ENCODE peak calls at places on chromosome 4, in nine cellular contexts. One of them, this sample, is unnamed.

GRCh38 chr4:37008199-37008598 is 236.3 kb upstream of the NWD2 start:
- DNase-seq in stomach: peak; percentile 71
- DNase-seq in HCT116: no peak
- DNase-seq in K562: no peak
- DNase-seq in prostate gland: peak; percentile 54
- DNase-seq in suprapubic skin: no peak
- DNase-seq in upper lobe of left lung: no peak
- DNase-seq in H1: no peak
- DNase-seq in SK-N-SH: no peak
- DNase-seq in this sample: no peak

GRCh38 chr4:3613980-3614730 is 81.9 kb upstream of the LRPAP1 start:
- DNase-seq in K562: no peak
- DNase-seq in upper lobe of left lung: no peak
- DNase-seq in prostate gland: no peak
- DNase-seq in H1: no peak
- DNase-seq in HCT116: no peak
- DNase-seq in suprapubic skin: peak; percentile 32
- DNase-seq in SK-N-SH: peak; percentile 86
- DNase-seq in stomach: no peak
- DNase-seq in this sample: peak; percentile 31

GRCh38 chr4:98851806-98852205 is 77.1 kb downstream of the EIF4E start:
- DNase-seq in H1: no peak
- DNase-seq in prostate gland: no peak
- DNase-seq in upper lobe of left lung: no peak
- DNase-seq in K562: no peak
- DNase-seq in SK-N-SH: no peak
- DNase-seq in stomach: no peak
- DNase-seq in HCT116: no peak
- DNase-seq in suprapubic skin: no peak
- DNase-seq in this sample: no peak

GRCh38 chr4:188196134-188196735 is 57.0 kb downstream of the TRIML1 start:
- DNase-seq in H1: no peak
- DNase-seq in prostate gland: no peak
- DNase-seq in K562: no peak
- DNase-seq in upper lobe of left lung: no peak
- DNase-seq in suprapubic skin: no peak
- DNase-seq in HCT116: no peak
- DNase-seq in stomach: no peak
- DNase-seq in SK-N-SH: peak; percentile 51
- DNase-seq in this sample: no peak

GRCh38 chr4:186029731-186030421 is 39.1 kb upstream of the TLR3 start:
- DNase-seq in suprapubic skin: peak; percentile 73
- DNase-seq in HCT116: no peak
- DNase-seq in K562: no peak
- DNase-seq in upper lobe of left lung: peak; percentile 48
- DNase-seq in stomach: peak; percentile 78
- DNase-seq in H1: no peak
- DNase-seq in SK-N-SH: peak; percentile 73
- DNase-seq in prostate gland: peak; percentile 74
- DNase-seq in this sample: peak; percentile 58

GRCh38 chr4:40915318-40916217 is 165.8 kb downstream of the NSUN7 start:
- DNase-seq in SK-N-SH: no peak
- DNase-seq in upper lobe of left lung: no peak
- DNase-seq in suprapubic skin: no peak
- DNase-seq in K562: no peak
- DNase-seq in H1: no peak
- DNase-seq in HCT116: no peak
- DNase-seq in prostate gland: no peak
- DNase-seq in stomach: no peak
- DNase-seq in this sample: no peak

GRCh38 chr4:7032591-7032990 is 10.6 kb upstream of the TADA2B start:
- DNase-seq in H1: no peak
- DNase-seq in prostate gland: no peak
- DNase-seq in K562: no peak
- DNase-seq in stomach: no peak
- DNase-seq in SK-N-SH: no peak
- DNase-seq in HCT116: no peak
- DNase-seq in suprapubic skin: no peak
- DNase-seq in upper lobe of left lung: no peak
- DNase-seq in this sample: no peak

GRCh38 chr4:84324303-84324702 is 174.8 kb downstream of the NKX6-1 start:
- DNase-seq in K562: no peak
- DNase-seq in H1: no peak
- DNase-seq in suprapubic skin: no peak
- DNase-seq in upper lobe of left lung: no peak
- DNase-seq in HCT116: no peak
- DNase-seq in stomach: no peak
- DNase-seq in prostate gland: no peak
- DNase-seq in SK-N-SH: peak; percentile 21
- DNase-seq in this sample: no peak

GRCh38 chr4:43843501-43843900 is 605.1 kb downstream of the KCTD8 start:
- DNase-seq in K562: no peak
- DNase-seq in SK-N-SH: no peak
- DNase-seq in HCT116: no peak
- DNase-seq in suprapubic skin: no peak
- DNase-seq in stomach: no peak
- DNase-seq in prostate gland: no peak
- DNase-seq in upper lobe of left lung: no peak
- DNase-seq in H1: no peak
- DNase-seq in this sample: no peak

GRCh38 chr4:1743975-1744374 is 22.7 kb downstream of the TACC3 start:
- DNase-seq in H1: no peak
- DNase-seq in suprapubic skin: no peak
- DNase-seq in HCT116: no peak
- DNase-seq in stomach: no peak
- DNase-seq in prostate gland: no peak
- DNase-seq in K562: no peak
- DNase-seq in SK-N-SH: no peak
- DNase-seq in upper lobe of left lung: no peak
- DNase-seq in this sample: no peak
- H3K36me3 ChIP-seq in H1: peaks cover 47% of the 10 kb centered on the region
- H3K36me3 ChIP-seq in suprapubic skin: peaks cover 33% of the 10 kb centered on the region
- H3K36me3 ChIP-seq in HCT116: peaks cover 6% of the 10 kb centered on the region
- H3K36me3 ChIP-seq in stomach: peaks cover 4% of the 10 kb centered on the region
- H3K36me3 ChIP-seq in prostate gland: no peaks in the 10 kb centered on the region
- H3K36me3 ChIP-seq in K562: peaks cover 60% of the 10 kb centered on the region
- H3K36me3 ChIP-seq in SK-N-SH: peaks cover 15% of the 10 kb centered on the region
- H3K36me3 ChIP-seq in upper lobe of left lung: no peaks in the 10 kb centered on the region
- H3K36me3 ChIP-seq in this sample: no peaks in the 10 kb centered on the region

DNA sequence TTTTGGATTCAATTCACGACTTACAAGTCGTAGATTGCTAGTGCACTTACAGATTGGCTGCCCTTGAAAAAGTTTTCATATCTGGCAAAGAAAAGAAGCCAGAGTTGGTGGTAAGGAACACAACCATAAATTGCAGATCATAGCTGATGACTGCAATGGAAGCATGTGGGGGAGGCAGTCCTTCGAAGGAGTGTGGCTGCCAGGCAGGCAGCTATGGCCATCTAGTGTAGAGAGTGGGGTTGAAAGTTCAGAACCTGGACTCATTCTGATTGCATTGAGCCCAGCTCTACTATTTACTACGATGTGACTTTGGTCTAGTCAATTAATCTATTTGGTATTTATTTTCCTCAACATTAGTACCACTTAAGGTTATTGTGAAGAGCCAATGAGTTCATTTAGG is 4.5 kb downstream of the GPM6A start:
- DNase-seq in K562: no peak
- DNase-seq in SK-N-SH: no peak
- DNase-seq in stomach: no peak
- DNase-seq in upper lobe of left lung: no peak
- DNase-seq in HCT116: no peak
- DNase-seq in H1: no peak
- DNase-seq in suprapubic skin: no peak
- DNase-seq in prostate gland: no peak
- DNase-seq in this sample: no peak
- TF ChIP-seq POLR2AphosphoS5 in K562: no peak
- TF ChIP-seq POLR2AphosphoS5 in SK-N-SH: no peak
- TF ChIP-seq POLR2AphosphoS5 in stomach: no peak
- TF ChIP-seq POLR2AphosphoS5 in upper lobe of left lung: no peak
- TF ChIP-seq POLR2AphosphoS5 in HCT116: no peak
- TF ChIP-seq POLR2AphosphoS5 in H1: no peak
- TF ChIP-seq POLR2AphosphoS5 in suprapubic skin: no peak
- TF ChIP-seq POLR2AphosphoS5 in prostate gland: no peak
- TF ChIP-seq POLR2AphosphoS5 in this sample: no peak

GRCh38 chr4:110626532-110627153 is 3.8 kb upstream of the PITX2 start:
- DNase-seq in stomach: no peak
- DNase-seq in K562: no peak
- DNase-seq in SK-N-SH: no peak
- DNase-seq in upper lobe of left lung: no peak
- DNase-seq in H1: no peak
- DNase-seq in HCT116: no peak
- DNase-seq in suprapubic skin: no peak
- DNase-seq in prostate gland: no peak
- DNase-seq in this sample: no peak
- H3K27me3 ChIP-seq in stomach: peaks cover 99% of the 10 kb centered on the region
- H3K27me3 ChIP-seq in K562: peaks cover 49% of the 10 kb centered on the region
- H3K27me3 ChIP-seq in SK-N-SH: peaks cover 98% of the 10 kb centered on the region
- H3K27me3 ChIP-seq in upper lobe of left lung: peaks cover 3% of the 10 kb centered on the region
- H3K27me3 ChIP-seq in H1: peaks cover 98% of the 10 kb centered on the region
- H3K27me3 ChIP-seq in HCT116: no peaks in the 10 kb centered on the region
- H3K27me3 ChIP-seq in suprapubic skin: peaks cover 99% of the 10 kb centered on the region
- H3K27me3 ChIP-seq in prostate gland: peaks cover 58% of the 10 kb centered on the region
- H3K27me3 ChIP-seq in this sample: peaks cover 98% of the 10 kb centered on the region

DNA sequence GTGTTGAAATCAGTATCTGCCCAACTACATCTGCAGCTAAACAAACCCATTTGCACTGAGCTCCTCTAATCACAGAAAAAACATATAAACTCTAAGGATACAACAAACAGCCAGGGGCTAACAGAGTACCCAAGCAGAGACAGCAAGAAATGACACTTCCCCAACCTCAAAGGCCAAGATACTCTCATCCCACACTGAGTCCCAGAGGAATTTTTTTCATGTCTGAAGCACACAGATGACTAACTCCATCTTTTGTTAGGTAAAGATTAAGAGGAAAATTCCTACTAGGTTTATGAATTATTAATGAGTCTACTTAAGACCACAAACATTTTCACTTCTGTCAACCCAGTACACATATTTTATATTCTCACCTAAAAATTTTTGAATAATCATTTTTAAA is 31.6 kb downstream of the SEPSECS start:
- DNase-seq in K562: no peak
- DNase-seq in upper lobe of left lung: no peak
- DNase-seq in prostate gland: no peak
- DNase-seq in HCT116: no peak
- DNase-seq in H1: no peak
- DNase-seq in stomach: no peak
- DNase-seq in suprapubic skin: no peak
- DNase-seq in SK-N-SH: no peak
- DNase-seq in this sample: no peak
- H3K36me3 ChIP-seq in K562: peaks cover 6% of the 10 kb centered on the region
- H3K36me3 ChIP-seq in upper lobe of left lung: no peaks in the 10 kb centered on the region
- H3K36me3 ChIP-seq in prostate gland: no peaks in the 10 kb centered on the region
- H3K36me3 ChIP-seq in HCT116: no peaks in the 10 kb centered on the region
- H3K36me3 ChIP-seq in H1: no peaks in the 10 kb centered on the region
- H3K36me3 ChIP-seq in stomach: no peaks in the 10 kb centered on the region
- H3K36me3 ChIP-seq in suprapubic skin: peaks cover 16% of the 10 kb centered on the region
- H3K36me3 ChIP-seq in SK-N-SH: peaks cover 4% of the 10 kb centered on the region
- H3K36me3 ChIP-seq in this sample: peaks cover 4% of the 10 kb centered on the region

GRCh38 chr4:159326470-159326869 is 223.6 kb downstream of the RAPGEF2 start:
- DNase-seq in K562: no peak
- DNase-seq in SK-N-SH: no peak
- DNase-seq in upper lobe of left lung: no peak
- DNase-seq in suprapubic skin: no peak
- DNase-seq in H1: no peak
- DNase-seq in stomach: no peak
- DNase-seq in prostate gland: no peak
- DNase-seq in HCT116: no peak
- DNase-seq in this sample: no peak
- TF ChIP-seq POLR2AphosphoS5 in K562: no peak
- TF ChIP-seq POLR2AphosphoS5 in SK-N-SH: no peak
- TF ChIP-seq POLR2AphosphoS5 in upper lobe of left lung: no peak
- TF ChIP-seq POLR2AphosphoS5 in suprapubic skin: no peak
- TF ChIP-seq POLR2AphosphoS5 in H1: no peak
- TF ChIP-seq POLR2AphosphoS5 in stomach: no peak
- TF ChIP-seq POLR2AphosphoS5 in prostate gland: no peak
- TF ChIP-seq POLR2AphosphoS5 in HCT116: no peak
- TF ChIP-seq POLR2AphosphoS5 in this sample: no peak

GRCh38 chr4:145488310-145488709 is 6.7 kb downstream of the SMAD1 start:
- DNase-seq in prostate gland: no peak
- DNase-seq in HCT116: no peak
- DNase-seq in K562: no peak
- DNase-seq in upper lobe of left lung: no peak
- DNase-seq in suprapubic skin: no peak
- DNase-seq in stomach: no peak
- DNase-seq in SK-N-SH: no peak
- DNase-seq in H1: no peak
- DNase-seq in this sample: no peak
- H3K27me3 ChIP-seq in prostate gland: no peaks in the 10 kb centered on the region
- H3K27me3 ChIP-seq in HCT116: no peaks in the 10 kb centered on the region
- H3K27me3 ChIP-seq in K562: peaks cover 3% of the 10 kb centered on the region
- H3K27me3 ChIP-seq in upper lobe of left lung: no peaks in the 10 kb centered on the region
- H3K27me3 ChIP-seq in suprapubic skin: no peaks in the 10 kb centered on the region
- H3K27me3 ChIP-seq in stomach: no peaks in the 10 kb centered on the region
- H3K27me3 ChIP-seq in SK-N-SH: no peaks in the 10 kb centered on the region
- H3K27me3 ChIP-seq in H1: no peaks in the 10 kb centered on the region
- H3K27me3 ChIP-seq in this sample: no peaks in the 10 kb centered on the region

DNA sequence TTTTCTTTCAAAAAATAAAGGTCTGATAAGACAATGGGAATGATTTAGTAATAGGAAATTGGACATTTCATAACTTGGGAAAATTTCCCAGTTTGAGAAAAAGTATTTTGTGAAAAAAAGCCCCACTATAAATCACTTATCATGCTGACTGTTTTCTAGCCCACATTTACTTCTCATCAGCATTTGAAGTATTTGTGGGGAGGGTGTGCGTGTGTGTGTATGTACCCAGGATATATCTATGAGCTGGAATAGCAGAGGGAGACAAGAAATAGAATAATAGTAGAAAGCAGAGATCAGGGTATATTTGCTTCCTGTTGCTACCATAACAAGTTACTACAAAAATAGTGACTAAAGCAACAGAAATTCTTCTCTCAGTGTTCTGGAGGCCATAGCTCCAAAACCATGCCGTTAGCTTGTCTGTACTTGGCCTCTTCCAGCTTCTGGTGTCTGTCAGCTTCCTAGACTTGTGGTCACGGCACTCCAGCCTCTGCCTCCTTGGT is 139.8 kb downstream of the PTTG2 start:
- DNase-seq in SK-N-SH: no peak
- DNase-seq in upper lobe of left lung: no peak
- DNase-seq in K562: no peak
- DNase-seq in H1: no peak
- DNase-seq in stomach: no peak
- DNase-seq in HCT116: no peak
- DNase-seq in suprapubic skin: no peak
- DNase-seq in prostate gland: no peak
- DNase-seq in this sample: no peak
- H3K36me3 ChIP-seq in SK-N-SH: peaks cover 5% of the 10 kb centered on the region
- H3K36me3 ChIP-seq in upper lobe of left lung: no peaks in the 10 kb centered on the region
- H3K36me3 ChIP-seq in K562: no peaks in the 10 kb centered on the region
- H3K36me3 ChIP-seq in H1: peaks cover 14% of the 10 kb centered on the region
- H3K36me3 ChIP-seq in stomach: peaks cover 22% of the 10 kb centered on the region
- H3K36me3 ChIP-seq in HCT116: peaks cover 4% of the 10 kb centered on the region
- H3K36me3 ChIP-seq in suprapubic skin: no peaks in the 10 kb centered on the region
- H3K36me3 ChIP-seq in prostate gland: no peaks in the 10 kb centered on the region
- H3K36me3 ChIP-seq in this sample: no peaks in the 10 kb centered on the region

DNA sequence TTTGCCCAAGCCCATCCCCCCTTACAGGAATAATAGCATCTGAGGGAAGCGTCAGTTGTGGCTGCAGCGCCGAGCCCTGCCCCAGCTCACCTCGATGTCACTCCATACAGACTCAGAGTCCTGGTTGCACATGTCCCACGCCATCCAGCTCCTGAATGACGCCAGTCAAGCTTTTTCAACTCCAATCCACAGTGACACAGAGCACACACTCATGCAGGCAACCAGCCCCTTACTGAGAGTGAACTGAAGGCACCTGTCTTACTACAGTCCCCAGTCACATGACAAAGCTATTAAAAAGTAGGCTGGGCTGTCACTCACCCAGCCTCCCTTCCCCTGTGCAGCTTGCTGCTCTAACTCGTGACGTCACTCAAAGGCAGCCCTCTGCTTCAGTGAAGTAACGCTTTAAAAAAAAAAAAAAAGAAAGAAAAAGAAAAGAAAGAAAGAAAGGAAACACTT is at the start of gene PPARGC1A:
- DNase-seq in prostate gland: peak; percentile 67
- DNase-seq in HCT116: no peak
- DNase-seq in K562: peak; percentile 10
- DNase-seq in suprapubic skin: peak; percentile 70
- DNase-seq in SK-N-SH: peak; percentile 11
- DNase-seq in H1: no peak
- DNase-seq in stomach: peak; percentile 70
- DNase-seq in upper lobe of left lung: peak; percentile 86
- DNase-seq in this sample: peak; percentile 39
- TF ChIP-seq POLR2AphosphoS5 in prostate gland: no peak
- TF ChIP-seq POLR2AphosphoS5 in HCT116: no peak
- TF ChIP-seq POLR2AphosphoS5 in K562: no peak
- TF ChIP-seq POLR2AphosphoS5 in suprapubic skin: peak; percentile 57
- TF ChIP-seq POLR2AphosphoS5 in SK-N-SH: no peak
- TF ChIP-seq POLR2AphosphoS5 in H1: no peak
- TF ChIP-seq POLR2AphosphoS5 in stomach: peak; percentile 62
- TF ChIP-seq POLR2AphosphoS5 in upper lobe of left lung: peak; percentile 69
- TF ChIP-seq POLR2AphosphoS5 in this sample: no peak